ENCODE peak calls at places on chromosome 6, in four cellular contexts. X is cardiac muscle cell, L is gastrocnemius medialis, D is IMR-90. H is an unnamed sample.

GRCh38 chr6:130625825-130626500 is 201.2 kb upstream of the SMLR1 start:
- DNase-seq in X (peak; percentile 17), L (no peak), D (peak; percentile 44), H (no peak)

GRCh38 chr6:134621858-134622257 is 303.9 kb upstream of the SGK1 start:
- DNase-seq in X (no peak), L (peak; percentile 54), D (peak; percentile 25), H (no peak)

GRCh38 chr6:36954262-36954931 is at the start of gene PI16:
- DNase-seq in X (no peak), L (no peak), D (no peak), H (no peak)

GRCh38 chr6:133099573-133099972 is 141.6 kb upstream of the EYA4 start:
- DNase-seq in X (peak; percentile 89), L (no peak), D (peak; percentile 98), H (no peak)

GRCh38 chr6:113879186-113880096 is 22.3 kb downstream of the MARCKS start:
- DNase-seq in X (peak; percentile 85), L (peak; percentile 32), D (peak; percentile 83), H (no peak)

GRCh38 chr6:148525453-148525852 is 182.8 kb downstream of the SASH1 start:
- DNase-seq in X (peak; percentile 83), L (no peak), D (peak; percentile 95), H (no peak)

GRCh38 chr6:117920493-117920845 is 13.4 kb downstream of the SLC35F1 start:
- DNase-seq in X (no peak), L (no peak), D (no peak), H (no peak)

GRCh38 chr6:167791036-167791779 is 35.5 kb upstream of the AFDN start:
- DNase-seq in X (peak; percentile 39), L (no peak), D (no peak), H (no peak)

GRCh38 chr6:131808460-131809269 is 845 bp downstream of the ENPP1 start:
- DNase-seq in X (no peak), L (no peak), D (no peak), H (no peak)

GRCh38 chr6:41901882-41902519 is 6.8 kb upstream of the USP49 start:
- DNase-seq in X (peak; percentile 46), L (no peak), D (peak; percentile 16), H (no peak)

GRCh38 chr6:44133003-44133931 is 5.9 kb downstream of the TMEM63B start:
- DNase-seq in X (peak; percentile 63), L (no peak), D (peak; percentile 39), H (no peak)

GRCh38 chr6:107511410-107512070 is 21.6 kb downstream of the SOBP start:
- DNase-seq in X (peak; percentile 20), L (peak; percentile 57), D (no peak), H (no peak)

GRCh38 chr6:128757961-128758360 is 125.0 kb upstream of the LAMA2 start:
- DNase-seq in X (no peak), L (no peak), D (no peak), H (no peak)

GRCh38 chr6:43878823-43879495 is 108.9 kb downstream of the VEGFA start:
- DNase-seq in X (peak; percentile 15), L (no peak), D (no peak), H (no peak)

GRCh38 chr6:89483111-89483720 is 50.3 kb downstream of the ANKRD6 start:
- DNase-seq in X (peak; percentile 61), L (no peak), D (no peak), H (peak; percentile 38)

GRCh38 chr6:79630883-79631799 is at the start of gene SH3BGRL2:
- DNase-seq in X (peak; percentile 73), L (peak; percentile 23), D (peak; percentile 59), H (no peak)

GRCh38 chr6:101779051-101779844 is 385.7 kb downstream of the GRIK2 start:
- DNase-seq in X (peak; percentile 12), L (no peak), D (peak; percentile 52), H (no peak)

GRCh38 chr6:53718597-53719460 is 53.3 kb upstream of the KLHL31 start:
- DNase-seq in X (peak; percentile 76), L (peak; percentile 40), D (peak; percentile 75), H (no peak)
- H3K27ac ChIP-seq in X (no peak overlapping the region), L (peak overlapping the region; percentile 42), D (no peak overlapping the region), H (no peak overlapping the region)

DNA sequence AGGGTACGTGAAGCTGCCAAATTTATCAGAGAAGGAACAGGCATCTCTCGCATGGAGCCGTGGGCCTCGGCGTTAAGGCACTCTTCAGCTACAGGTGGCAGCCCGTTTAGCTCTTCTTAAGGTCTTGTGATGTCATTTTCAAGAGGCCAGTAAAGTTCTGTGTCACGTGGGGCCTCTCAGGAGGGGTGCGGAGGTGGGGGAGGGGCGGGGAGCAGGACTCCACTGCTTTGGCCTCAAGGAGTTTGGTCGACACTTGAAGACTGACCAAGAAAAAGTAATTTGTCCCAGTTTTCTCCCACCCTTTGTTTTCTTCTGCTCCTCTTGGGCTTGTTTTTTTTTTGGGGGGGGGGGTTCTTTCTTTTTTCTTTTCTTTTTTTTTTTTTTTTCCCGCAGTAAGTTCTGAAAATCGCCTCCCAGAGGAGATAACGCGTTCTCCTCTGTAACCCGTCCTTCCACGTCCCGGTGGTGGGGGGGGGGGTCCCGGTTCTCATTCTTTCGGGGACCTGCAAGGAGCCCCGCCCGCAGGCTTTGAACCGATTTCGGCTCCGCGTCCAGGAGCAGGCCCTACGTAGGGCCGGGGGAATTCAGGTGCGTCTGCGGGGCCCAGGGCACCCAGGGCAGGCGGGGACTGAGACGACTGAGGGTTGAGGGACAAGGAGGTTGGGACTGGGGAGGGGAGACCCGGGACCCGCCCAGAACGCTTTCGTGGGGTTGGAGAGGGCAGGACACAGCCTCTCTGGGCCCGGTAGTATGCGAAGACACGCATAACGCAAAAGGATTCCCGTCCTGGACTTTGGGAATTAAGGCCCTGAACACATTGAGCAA is 26.0 kb downstream of the GPX6 start:
- DNase-seq in X (peak; percentile 85), L (no peak), D (peak; percentile 74), H (no peak)
- H3K4me3 ChIP-seq in X (peak overlapping the region; percentile 44), L (no peak overlapping the region), D (peak overlapping the region; percentile 58), H (peak overlapping the region; percentile 42)

GRCh38 chr6:3779574-3779849 is 28.0 kb upstream of the PXDC1 start:
- DNase-seq in X (no peak), L (no peak), D (no peak), H (no peak)
- H3K27ac ChIP-seq in X (no peak overlapping the region), L (no peak overlapping the region), D (no peak overlapping the region), H (no peak overlapping the region)

DNA sequence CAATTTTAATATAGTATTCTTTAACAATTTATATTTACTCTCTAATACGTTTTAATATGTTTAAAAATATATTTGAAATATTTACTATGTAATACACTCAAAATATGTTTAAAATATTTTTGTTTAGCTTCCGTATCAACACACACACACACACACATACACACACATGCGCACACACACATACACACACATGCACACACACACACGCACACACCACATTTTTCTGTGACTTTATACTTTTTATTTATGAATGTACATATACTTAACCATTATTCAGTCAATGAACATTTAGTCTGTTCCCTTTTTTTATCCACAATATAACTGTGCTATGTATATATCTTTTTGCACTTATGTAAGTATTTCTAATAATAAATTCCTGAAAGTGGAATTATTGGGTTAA is 15.7 kb downstream of the OR2B6 start:
- DNase-seq in X (no peak), L (no peak), D (no peak), H (no peak)
- H3K4me3 ChIP-seq in X (no peak overlapping the region), L (no peak overlapping the region), D (no peak overlapping the region), H (no peak overlapping the region)

GRCh38 chr6:24662206-24662605 is 4.5 kb downstream of the TDP2 start:
- DNase-seq in X (no peak), L (no peak), D (no peak), H (no peak)
- H3K27ac ChIP-seq in X (no peak overlapping the region), L (no peak overlapping the region), D (no peak overlapping the region), H (no peak overlapping the region)

GRCh38 chr6:108719477-108719876 is 128.7 kb upstream of the ARMC2 start:
- DNase-seq in X (no peak), L (no peak), D (no peak), H (no peak)

GRCh38 chr6:108716801-108717791 is 131.1 kb upstream of the ARMC2 start:
- DNase-seq in X (no peak), L (no peak), D (no peak), H (no peak)

GRCh38 chr6:108723594-108723993 is 124.6 kb upstream of the ARMC2 start:
- DNase-seq in X (no peak), L (no peak), D (no peak), H (no peak)

GRCh38 chr6:108721308-108721707 is 126.9 kb upstream of the ARMC2 start:
- DNase-seq in X (no peak), L (no peak), D (no peak), H (no peak)

DNA sequence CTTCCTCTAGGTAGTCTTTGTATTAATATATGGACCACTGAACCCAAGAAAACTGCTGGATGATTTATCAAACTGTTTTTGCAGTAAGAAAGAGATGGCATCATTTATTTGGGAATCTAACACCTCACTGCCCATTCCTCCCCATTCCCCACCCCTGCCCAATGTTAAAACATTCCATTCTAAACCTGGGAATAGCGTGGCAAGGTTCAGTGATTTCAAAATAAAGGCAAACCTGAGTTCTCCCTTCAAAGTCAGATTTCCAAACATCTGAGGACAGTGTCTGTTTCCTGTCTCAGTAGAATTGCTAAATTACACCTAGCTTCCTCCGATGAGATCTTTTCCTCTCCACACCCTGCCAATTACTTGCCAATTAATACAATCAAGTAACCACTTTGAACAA is 127.4 kb upstream of the ARMC2 start:
- DNase-seq in X (no peak), L (no peak), D (no peak), H (no peak)
- H3K4me3 ChIP-seq in X (no peak overlapping the region), L (no peak overlapping the region), D (no peak overlapping the region), H (no peak overlapping the region)

GRCh38 chr6:155274106-155274505 is 10.3 kb downstream of the CLDN20 start:
- DNase-seq in X (peak; percentile 12), L (no peak), D (peak; percentile 35), H (no peak)

GRCh38 chr6:155278319-155279049 is 14.7 kb downstream of the CLDN20 start:
- DNase-seq in X (no peak), L (no peak), D (no peak), H (no peak)

GRCh38 chr6:155275808-155276480 is 12.1 kb downstream of the CLDN20 start:
- DNase-seq in X (peak; percentile 59), L (no peak), D (peak; percentile 45), H (no peak)

GRCh38 chr6:155274533-155274932 is 10.7 kb downstream of the CLDN20 start:
- DNase-seq in X (peak; percentile 32), L (no peak), D (peak; percentile 66), H (no peak)

DNA sequence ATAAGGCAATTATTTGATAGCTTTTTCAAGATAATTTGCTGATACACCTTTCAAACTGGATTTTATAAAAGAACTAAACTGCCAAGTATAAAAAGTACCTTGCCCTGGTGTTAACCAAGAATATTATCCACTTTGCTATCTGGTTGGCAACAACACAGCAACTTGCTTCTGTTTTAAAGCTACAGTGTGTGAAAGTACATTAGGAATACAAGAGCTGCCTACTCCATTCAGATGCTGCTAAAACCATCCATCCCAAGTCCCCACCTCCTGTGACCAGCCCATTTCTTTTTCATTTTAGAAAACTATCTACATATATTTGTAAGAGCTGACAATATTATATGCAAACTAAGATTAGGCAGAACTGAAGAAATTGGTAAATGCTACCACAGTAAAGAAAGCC is 12.8 kb downstream of the CLDN20 start:
- DNase-seq in X (peak; percentile 17), L (no peak), D (no peak), H (no peak)
- H3K27ac ChIP-seq in X (no peak overlapping the region), L (no peak overlapping the region), D (no peak overlapping the region), H (no peak overlapping the region)